ENCODE peak calls at places on chromosomes 2 and 18, in seven cellular contexts. One of them, this sample, is unnamed.
A peak's percentile ranks its signal among the peaks of the same experiment; 100 is the strongest.

GRCh38 chr2:69089244-69089643 is 76.3 kb downstream of the ANTXR1 start:
- DNase-seq in RWPE2: no peak
- DNase-seq in mucosa of descending colon: no peak
- DNase-seq in IMR-90: peak; percentile 57
- DNase-seq in Peyer's patch: no peak
- DNase-seq in PC-3: no peak
- DNase-seq in PC-9: peak; percentile 39
- DNase-seq in this sample: no peak

GRCh38 chr2:219533930-219534661 is 9.5 kb downstream of the CHPF start:
- DNase-seq in RWPE2: no peak
- DNase-seq in PC-9: peak; percentile 61
- DNase-seq in IMR-90: no peak
- DNase-seq in mucosa of descending colon: no peak
- DNase-seq in PC-3: no peak
- DNase-seq in Peyer's patch: no peak
- DNase-seq in this sample: no peak

GRCh38 chr2:27885246-27885645 is 4.9 kb downstream of the RBKS start:
- DNase-seq in RWPE2: no peak
- DNase-seq in IMR-90: peak; percentile 48
- DNase-seq in Peyer's patch: no peak
- DNase-seq in PC-3: no peak
- DNase-seq in mucosa of descending colon: no peak
- DNase-seq in PC-9: no peak
- DNase-seq in this sample: no peak

GRCh38 chr2:10215393-10215935 is 87.2 kb upstream of the HPCAL1 start:
- DNase-seq in Peyer's patch: no peak
- DNase-seq in IMR-90: no peak
- DNase-seq in mucosa of descending colon: no peak
- DNase-seq in PC-9: no peak
- DNase-seq in PC-3: peak; percentile 47
- DNase-seq in RWPE2: no peak
- DNase-seq in this sample: no peak

GRCh38 chr18:47929681-47930085 is 776 bp downstream of the SMAD2 start:
- DNase-seq in Peyer's patch: no peak
- DNase-seq in PC-3: peak; percentile 23
- DNase-seq in IMR-90: peak; percentile 45
- DNase-seq in RWPE2: no peak
- DNase-seq in PC-9: peak; percentile 62
- DNase-seq in mucosa of descending colon: peak; percentile 38
- DNase-seq in this sample: peak; percentile 12

GRCh38 chr2:85727798-85728197 is 26.0 kb upstream of the ATOH8 start:
- DNase-seq in PC-3: no peak
- DNase-seq in Peyer's patch: no peak
- DNase-seq in mucosa of descending colon: no peak
- DNase-seq in PC-9: no peak
- DNase-seq in RWPE2: no peak
- DNase-seq in IMR-90: no peak
- DNase-seq in this sample: no peak

GRCh38 chr2:179263460-179264237 is 983 bp downstream of the SESTD1 start:
- DNase-seq in PC-3: peak; percentile 56
- DNase-seq in Peyer's patch: peak; percentile 28
- DNase-seq in PC-9: peak; percentile 46
- DNase-seq in mucosa of descending colon: peak; percentile 56
- DNase-seq in IMR-90: peak; percentile 57
- DNase-seq in RWPE2: peak; percentile 57
- DNase-seq in this sample: no peak

GRCh38 chr18:9694952-9695495 is 13.1 kb upstream of the RAB31 start:
- DNase-seq in IMR-90: no peak
- DNase-seq in Peyer's patch: no peak
- DNase-seq in PC-3: no peak
- DNase-seq in mucosa of descending colon: no peak
- DNase-seq in RWPE2: no peak
- DNase-seq in PC-9: no peak
- DNase-seq in this sample: no peak

GRCh38 chr2:145020694-145021093 is 500.8 kb upstream of the ZEB2 start:
- DNase-seq in mucosa of descending colon: no peak
- DNase-seq in Peyer's patch: no peak
- DNase-seq in RWPE2: no peak
- DNase-seq in IMR-90: peak; percentile 70
- DNase-seq in PC-3: no peak
- DNase-seq in PC-9: no peak
- DNase-seq in this sample: no peak

GRCh38 chr2:176699660-176700059 is 430.4 kb downstream of the MTX2 start:
- DNase-seq in IMR-90: no peak
- DNase-seq in mucosa of descending colon: no peak
- DNase-seq in RWPE2: no peak
- DNase-seq in Peyer's patch: no peak
- DNase-seq in PC-9: no peak
- DNase-seq in PC-3: no peak
- DNase-seq in this sample: no peak

GRCh38 chr2:2501454-2502108 is 170.5 kb upstream of the MYT1L start:
- DNase-seq in IMR-90: no peak
- DNase-seq in PC-9: no peak
- DNase-seq in RWPE2: no peak
- DNase-seq in PC-3: no peak
- DNase-seq in mucosa of descending colon: no peak
- DNase-seq in Peyer's patch: no peak
- DNase-seq in this sample: no peak

GRCh38 chr2:225042800-225043167 is 516 bp upstream of the DOCK10 start:
- DNase-seq in PC-3: no peak
- DNase-seq in mucosa of descending colon: no peak
- DNase-seq in RWPE2: no peak
- DNase-seq in PC-9: no peak
- DNase-seq in IMR-90: no peak
- DNase-seq in Peyer's patch: no peak
- DNase-seq in this sample: no peak
- H3K4me3 ChIP-seq in PC-3: peak overlapping the region; percentile 86
- H3K4me3 ChIP-seq in mucosa of descending colon: no peak overlapping the region
- H3K4me3 ChIP-seq in RWPE2: no peak overlapping the region
- H3K4me3 ChIP-seq in PC-9: peak overlapping the region; percentile 53
- H3K4me3 ChIP-seq in IMR-90: peak overlapping the region; percentile 87
- H3K4me3 ChIP-seq in Peyer's patch: peak overlapping the region; percentile 73
- H3K4me3 ChIP-seq in this sample: peak overlapping the region; percentile 64

DNA sequence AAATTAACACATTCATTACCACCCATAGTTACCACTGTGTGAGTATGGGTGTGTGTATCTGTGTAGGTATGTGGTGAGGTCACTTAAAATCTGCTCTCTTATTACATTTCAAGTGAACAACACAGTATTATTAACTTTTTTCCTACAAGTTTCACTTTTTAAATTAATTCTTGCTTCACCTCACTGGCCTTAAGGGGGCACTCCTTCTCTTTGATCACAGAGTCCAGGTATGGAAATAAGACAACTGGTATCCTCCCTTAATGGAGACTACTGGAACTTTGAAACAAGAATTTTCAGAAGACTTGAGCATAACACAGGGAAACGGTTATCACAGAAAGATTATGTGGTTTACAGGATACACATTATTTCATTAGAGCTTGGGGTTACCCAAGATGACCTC is 255.8 kb downstream of the ASXL3 start:
- DNase-seq in PC-3: no peak
- DNase-seq in PC-9: no peak
- DNase-seq in Peyer's patch: no peak
- DNase-seq in mucosa of descending colon: no peak
- DNase-seq in IMR-90: no peak
- DNase-seq in RWPE2: no peak
- DNase-seq in this sample: no peak
- TF ChIP-seq CTCF in PC-3: no peak
- TF ChIP-seq CTCF in PC-9: no peak
- TF ChIP-seq CTCF in Peyer's patch: no peak
- TF ChIP-seq CTCF in mucosa of descending colon: no peak
- TF ChIP-seq CTCF in IMR-90: no peak
- TF ChIP-seq CTCF in RWPE2: no peak
- TF ChIP-seq CTCF in this sample: no peak

DNA sequence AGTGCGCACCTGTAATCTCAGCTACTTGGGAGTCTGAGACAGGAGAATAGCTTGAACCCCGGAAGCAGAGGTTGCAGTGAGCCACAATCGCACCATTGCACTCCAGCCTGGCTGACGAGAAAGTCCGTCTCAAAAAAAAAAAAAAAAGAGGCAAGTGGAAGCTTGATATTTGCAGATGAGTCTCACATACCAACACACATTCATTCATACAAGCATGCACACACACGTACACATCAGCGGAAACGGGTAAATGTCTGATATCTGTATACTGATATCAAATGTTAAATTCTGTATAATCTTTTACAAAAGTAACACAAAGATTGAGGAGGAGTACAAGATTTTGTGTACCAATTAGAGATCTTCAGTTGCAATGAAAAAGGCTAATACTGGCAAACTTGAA is 47.8 kb upstream of the SPOPL start:
- DNase-seq in PC-9: no peak
- DNase-seq in PC-3: no peak
- DNase-seq in RWPE2: no peak
- DNase-seq in IMR-90: no peak
- DNase-seq in Peyer's patch: no peak
- DNase-seq in mucosa of descending colon: no peak
- DNase-seq in this sample: no peak
- H3K4me3 ChIP-seq in PC-9: no peak overlapping the region
- H3K4me3 ChIP-seq in PC-3: no peak overlapping the region
- H3K4me3 ChIP-seq in RWPE2: no peak overlapping the region
- H3K4me3 ChIP-seq in IMR-90: no peak overlapping the region
- H3K4me3 ChIP-seq in Peyer's patch: no peak overlapping the region
- H3K4me3 ChIP-seq in mucosa of descending colon: no peak overlapping the region
- H3K4me3 ChIP-seq in this sample: no peak overlapping the region

GRCh38 chr2:146677280-146677679 is 1167.5 kb upstream of the ACVR2A start:
- DNase-seq in RWPE2: no peak
- DNase-seq in IMR-90: peak; percentile 4
- DNase-seq in mucosa of descending colon: no peak
- DNase-seq in PC-3: peak; percentile 32
- DNase-seq in Peyer's patch: no peak
- DNase-seq in PC-9: no peak
- DNase-seq in this sample: no peak
- TF ChIP-seq CTCF in RWPE2: peak; percentile 22
- TF ChIP-seq CTCF in IMR-90: peak; percentile 9
- TF ChIP-seq CTCF in mucosa of descending colon: no peak
- TF ChIP-seq CTCF in PC-3: peak; percentile 61
- TF ChIP-seq CTCF in Peyer's patch: no peak
- TF ChIP-seq CTCF in PC-9: no peak
- TF ChIP-seq CTCF in this sample: no peak

DNA sequence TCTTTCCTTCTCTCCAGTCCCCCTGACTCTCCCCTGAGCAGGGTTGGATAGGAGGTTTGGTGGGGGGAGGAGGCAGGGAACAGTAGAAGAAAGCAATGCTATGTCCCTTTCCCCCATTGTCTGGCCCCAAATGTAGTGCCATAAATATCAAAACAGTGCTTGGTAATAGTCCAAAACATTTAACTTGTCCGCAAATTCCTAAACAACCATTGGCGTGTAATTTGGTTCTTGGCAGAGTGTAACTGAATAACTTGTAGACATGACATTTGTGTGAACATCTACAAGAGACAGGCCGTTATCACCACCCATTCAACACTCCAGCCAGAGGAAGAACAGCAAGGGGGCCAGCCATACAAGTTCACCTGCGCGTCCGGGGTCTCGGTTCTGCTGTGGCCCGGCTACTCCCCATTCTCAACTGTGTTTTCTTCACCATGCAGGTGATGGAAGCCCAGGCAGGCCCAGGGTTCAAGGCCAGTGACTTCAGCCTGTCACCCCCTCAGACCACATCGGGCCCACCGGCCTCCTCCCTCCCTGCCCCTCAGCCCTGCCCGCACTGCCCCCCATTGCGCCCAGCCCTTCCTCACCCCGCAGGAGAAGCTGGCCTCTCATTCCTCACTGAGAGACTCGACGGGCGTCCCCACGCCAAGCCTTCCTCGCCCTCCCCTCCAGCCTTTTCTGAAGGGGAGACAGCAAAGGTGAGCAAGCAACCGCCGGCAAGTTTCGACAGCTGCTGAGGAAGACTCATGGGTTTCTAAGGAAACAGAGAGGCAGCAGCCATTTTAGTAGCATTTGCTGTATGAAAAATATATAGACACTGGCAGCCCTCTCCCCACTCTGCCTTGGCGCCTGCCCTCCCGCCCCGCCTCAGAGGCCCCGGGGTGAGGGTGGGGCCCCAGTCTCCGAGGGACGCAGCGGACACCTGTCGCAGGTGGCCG is 667 bp upstream of the RAPGEF4 start:
- DNase-seq in IMR-90: no peak
- DNase-seq in mucosa of descending colon: no peak
- DNase-seq in RWPE2: no peak
- DNase-seq in Peyer's patch: no peak
- DNase-seq in PC-3: no peak
- DNase-seq in PC-9: no peak
- DNase-seq in this sample: no peak
- H3K4me3 ChIP-seq in IMR-90: peak overlapping the region; percentile 81
- H3K4me3 ChIP-seq in mucosa of descending colon: no peak overlapping the region
- H3K4me3 ChIP-seq in RWPE2: peak overlapping the region; percentile 44
- H3K4me3 ChIP-seq in Peyer's patch: peak overlapping the region; percentile 54
- H3K4me3 ChIP-seq in PC-3: peak overlapping the region; percentile 70
- H3K4me3 ChIP-seq in PC-9: peak overlapping the region; percentile 40
- H3K4me3 ChIP-seq in this sample: no peak overlapping the region

GRCh38 chr2:233848276-233848675 is 6.1 kb downstream of the HJURP start:
- DNase-seq in Peyer's patch: no peak
- DNase-seq in PC-3: no peak
- DNase-seq in PC-9: no peak
- DNase-seq in IMR-90: no peak
- DNase-seq in RWPE2: no peak
- DNase-seq in mucosa of descending colon: no peak
- DNase-seq in this sample: no peak
- TF ChIP-seq CTCF in Peyer's patch: no peak
- TF ChIP-seq CTCF in PC-3: no peak
- TF ChIP-seq CTCF in PC-9: no peak
- TF ChIP-seq CTCF in IMR-90: no peak
- TF ChIP-seq CTCF in RWPE2: no peak
- TF ChIP-seq CTCF in mucosa of descending colon: no peak
- TF ChIP-seq CTCF in this sample: no peak